ENCODE peak calls at places on chromosomes 13 and 19, in seven cellular contexts. Y is mammary epithelial cell; Z is neural progenitor cell; A is H9; S is CD8-positive, alpha-beta T cell; R is HCT116; X is body of pancreas. C is an unnamed sample.

GRCh38 chr19:43782689-43783231 is 2.0 kb upstream of the KCNN4 start:
- DNase-seq in Y (peak; percentile 64), Z (no peak), A (no peak), S (no peak), R (no peak), X (no peak), C (peak; percentile 50)

GRCh38 chr13:113418722-113419049 is 34.6 kb downstream of the ADPRHL1 start:
- DNase-seq in Y (no peak), Z (no peak), A (no peak), S (no peak), R (no peak), X (no peak), C (no peak)

GRCh38 chr13:110680852-110681251 is 25.1 kb downstream of the CARS2 start:
- DNase-seq in Y (no peak), Z (peak; percentile 46), A (peak; percentile 62), S (no peak), R (peak; percentile 10), X (no peak), C (no peak)

GRCh38 chr13:110575322-110576069 is 14.0 kb upstream of the RAB20 start:
- DNase-seq in Y (no peak), Z (peak; percentile 18), A (peak; percentile 61), S (no peak), R (no peak), X (peak; percentile 50), C (no peak)

GRCh38 chr19:30898353-30899103 is 450.7 kb downstream of the TSHZ3 start:
- DNase-seq in Y (no peak), Z (no peak), A (peak; percentile 66), S (no peak), R (no peak), X (no peak), C (no peak)

GRCh38 chr19:4302238-4302630 is at the start of gene TMIGD2:
- DNase-seq in Y (no peak), Z (no peak), A (no peak), S (peak; percentile 27), R (no peak), X (no peak), C (no peak)

GRCh38 chr13:30466841-30467252 is 1.1 kb upstream of the HMGB1 start:
- DNase-seq in Y (no peak), Z (no peak), A (no peak), S (no peak), R (no peak), X (no peak), C (no peak)

GRCh38 chr13:21730186-21730880 is 59.5 kb downstream of the FGF9 start:
- DNase-seq in Y (no peak), Z (no peak), A (no peak), S (no peak), R (no peak), X (no peak), C (no peak)

GRCh38 chr19:6564393-6564792 is 26.6 kb downstream of the CD70 start:
- DNase-seq in Y (peak; percentile 47), Z (peak; percentile 15), A (no peak), S (no peak), R (no peak), X (no peak), C (peak; percentile 40)

GRCh38 chr19:58330458-58330857 is 3.7 kb downstream of the ZSCAN22 start:
- DNase-seq in Y (peak; percentile 83), Z (no peak), A (no peak), S (no peak), R (no peak), X (no peak), C (no peak)

DNA sequence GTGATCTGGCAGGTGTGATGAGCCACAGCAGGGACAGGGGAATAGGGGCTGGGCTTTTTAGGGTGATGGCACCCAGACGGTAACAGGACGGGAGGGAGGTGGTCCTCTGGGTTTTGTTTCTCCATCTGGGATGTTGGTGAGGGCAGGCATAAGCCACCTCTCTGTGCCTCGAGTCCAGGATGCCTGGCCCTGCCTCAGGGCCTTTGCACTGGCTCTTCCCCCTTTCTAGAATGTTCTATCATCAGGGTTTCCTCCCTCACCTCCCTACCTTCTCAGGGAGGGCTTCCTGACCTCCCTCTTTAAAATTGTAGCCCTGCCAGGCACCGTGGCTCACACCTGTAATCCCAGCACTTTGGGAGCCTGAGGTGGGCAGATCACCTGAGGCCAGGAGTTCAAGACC is 6.6 kb downstream of the CERS4 start:
- DNase-seq in Y (no peak), Z (no peak), A (no peak), S (no peak), R (no peak), X (no peak), C (no peak)
- H3K4me1 ChIP-seq in Y (no peaks in the 10 kb centered on the region), Z (no peaks in the 10 kb centered on the region), A (no peaks in the 10 kb centered on the region), S (peaks cover 6% of the 10 kb centered on the region), R (peaks cover 6% of the 10 kb centered on the region), X (peaks cover 56% of the 10 kb centered on the region), C (no peaks in the 10 kb centered on the region)

DNA sequence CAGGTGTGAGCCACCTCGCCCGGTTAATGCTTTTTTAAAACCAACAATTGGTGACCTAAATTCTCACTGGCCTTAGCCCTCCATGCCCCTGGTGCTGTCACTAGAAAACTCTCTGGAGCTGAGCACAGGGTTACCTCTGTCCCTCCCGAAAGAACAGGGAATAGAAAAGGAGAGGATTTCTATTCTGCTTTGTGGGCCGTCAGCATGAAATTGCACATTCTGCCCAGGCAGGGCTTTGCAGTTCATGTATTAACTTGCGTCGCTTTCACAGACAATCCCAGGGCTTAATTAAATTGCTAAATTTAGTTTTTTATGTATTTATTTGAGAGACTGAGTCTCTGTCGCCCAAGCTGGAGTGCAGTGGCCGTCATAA is 583 bp upstream of the ZNF480 start:
- DNase-seq in Y (no peak), Z (no peak), A (no peak), S (no peak), R (no peak), X (no peak), C (no peak)
- H3K27ac ChIP-seq in Y (no peak overlapping the region), Z (no peak overlapping the region), A (no peak overlapping the region), S (peak overlapping the region; percentile 17), R (peak overlapping the region; percentile 24), X (peak overlapping the region; percentile 95), C (no peak overlapping the region)

GRCh38 chr13:33261426-33262068 is 24.0 kb downstream of the STARD13 start:
- DNase-seq in Y (no peak), Z (no peak), A (no peak), S (no peak), R (no peak), X (no peak), C (no peak)

GRCh38 chr13:33259296-33259695 is 26.3 kb downstream of the STARD13 start:
- DNase-seq in Y (no peak), Z (no peak), A (no peak), S (no peak), R (no peak), X (no peak), C (no peak)

GRCh38 chr13:33258437-33259193 is 26.9 kb downstream of the STARD13 start:
- DNase-seq in Y (no peak), Z (no peak), A (no peak), S (no peak), R (no peak), X (no peak), C (no peak)

GRCh38 chr13:33262069-33262487 is 23.5 kb downstream of the STARD13 start:
- DNase-seq in Y (peak; percentile 91), Z (peak; percentile 12), A (peak; percentile 66), S (no peak), R (peak; percentile 66), X (no peak), C (peak; percentile 93)

DNA sequence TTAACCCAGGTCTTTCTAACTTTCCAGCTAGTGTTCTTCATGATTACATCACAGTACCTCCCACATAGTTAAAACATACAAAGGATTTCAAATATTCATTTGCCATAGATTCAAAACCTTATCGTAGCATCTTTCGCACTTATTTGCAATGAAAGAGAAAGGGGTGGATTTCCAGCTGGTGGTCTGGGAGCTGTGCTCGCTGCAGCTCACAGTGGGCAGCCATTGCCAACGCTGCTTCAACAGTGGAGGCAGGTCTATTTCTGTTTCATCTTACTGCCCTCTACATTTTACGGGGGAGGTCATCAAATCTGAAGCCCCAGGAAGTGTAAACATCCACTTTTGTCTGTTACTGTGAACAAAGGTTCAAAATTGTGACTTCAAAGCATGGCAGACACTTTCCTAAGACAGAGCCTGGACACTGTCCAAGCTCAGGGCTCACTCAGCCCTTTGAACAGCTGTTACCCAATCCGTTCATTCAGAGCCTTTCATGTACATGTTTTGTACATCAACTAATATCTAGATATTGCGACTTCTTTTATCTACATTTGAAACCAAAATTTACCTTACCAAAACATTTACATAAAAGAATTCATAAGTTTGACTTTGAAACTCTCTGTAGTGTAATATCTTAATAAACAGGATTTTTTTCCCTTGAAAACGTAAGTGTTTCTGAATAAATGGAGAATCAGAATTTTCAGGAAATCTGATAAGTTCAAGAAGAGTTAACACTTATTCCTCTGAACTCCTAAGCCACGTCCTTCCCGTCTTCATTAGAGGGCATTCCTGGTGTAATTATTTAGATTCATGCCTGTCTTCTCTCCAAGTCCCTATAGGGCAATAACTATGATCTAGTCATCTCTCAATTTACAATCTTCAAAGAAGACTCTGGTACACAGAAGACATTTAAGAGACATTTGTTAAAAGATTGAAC is 25.1 kb downstream of the STARD13 start:
- DNase-seq in Y (no peak), Z (no peak), A (no peak), S (no peak), R (peak; percentile 8), X (peak; percentile 30), C (no peak)
- H3K4me1 ChIP-seq in Y (peaks cover 26% of the 10 kb centered on the region), Z (no peaks in the 10 kb centered on the region), A (peaks cover 15% of the 10 kb centered on the region), S (no peaks in the 10 kb centered on the region), R (peaks cover 34% of the 10 kb centered on the region), X (peaks cover 58% of the 10 kb centered on the region), C (peaks cover 19% of the 10 kb centered on the region)

GRCh38 chr13:99354371-99354951 is 47.3 kb upstream of the GPR183 start:
- DNase-seq in Y (peak; percentile 63), Z (no peak), A (no peak), S (no peak), R (no peak), X (no peak), C (peak; percentile 61)

GRCh38 chr13:99355267-99356215 is 48.3 kb upstream of the GPR183 start:
- DNase-seq in Y (no peak), Z (no peak), A (no peak), S (no peak), R (no peak), X (no peak), C (no peak)

GRCh38 chr13:99357149-99357596 is 50.0 kb upstream of the GPR183 start:
- DNase-seq in Y (no peak), Z (no peak), A (no peak), S (no peak), R (no peak), X (no peak), C (no peak)

GRCh38 chr13:99357920-99358319 is 50.7 kb upstream of the GPR183 start:
- DNase-seq in Y (no peak), Z (no peak), A (no peak), S (no peak), R (no peak), X (no peak), C (no peak)

DNA sequence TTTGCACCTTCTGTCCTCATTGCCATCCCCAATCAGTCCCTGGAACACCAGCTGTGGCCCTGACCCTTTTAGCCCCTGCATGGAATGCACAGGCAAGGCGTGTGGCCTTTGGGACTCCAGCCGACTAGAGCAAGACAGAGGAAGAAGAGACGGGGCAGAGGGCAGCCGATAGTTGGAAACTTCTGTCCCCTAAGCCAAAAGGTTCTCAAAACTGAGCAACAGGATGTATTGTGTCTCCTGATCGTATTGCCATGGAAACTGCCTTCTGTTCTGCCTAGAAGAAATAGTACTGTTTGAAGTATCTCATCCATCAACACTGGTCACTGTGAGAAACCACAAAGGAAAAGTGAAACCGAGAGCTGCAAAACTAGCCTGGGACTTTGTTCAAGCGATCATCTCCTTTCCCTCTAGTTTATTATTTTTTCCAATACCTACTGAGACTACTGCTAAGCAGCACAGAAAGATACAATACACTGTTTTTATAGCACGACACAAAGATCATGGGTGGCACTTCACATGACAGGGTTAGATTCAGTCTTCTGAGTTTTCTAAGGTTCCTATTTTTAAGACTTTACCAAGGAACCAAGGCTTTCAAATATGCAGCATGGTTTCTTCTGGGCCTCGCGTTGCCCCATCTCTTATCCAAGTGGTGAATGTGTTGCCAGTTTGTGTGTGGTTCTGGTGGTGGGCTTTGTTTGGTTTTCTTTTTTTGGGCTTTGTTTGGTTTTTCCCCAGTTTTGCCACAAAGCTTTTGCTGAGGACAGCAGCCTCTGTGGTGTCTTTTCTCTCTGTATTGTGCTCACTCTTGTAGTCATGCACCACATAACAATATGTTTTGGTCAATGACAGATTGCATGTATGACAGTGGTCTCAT is 49.3 kb upstream of the GPR183 start:
- DNase-seq in Y (no peak), Z (no peak), A (no peak), S (no peak), R (no peak), X (no peak), C (no peak)
- H3K27ac ChIP-seq in Y (no peak overlapping the region), Z (no peak overlapping the region), A (no peak overlapping the region), S (peak overlapping the region; percentile 97), R (no peak overlapping the region), X (no peak overlapping the region), C (no peak overlapping the region)

C was measured in foreskin keratinocyte.